ENCODE peak calls at places on chromosome 11, in four cellular contexts. I is tibial nerve, P is EL, F is HTR-8/SVneo. Y is an unnamed sample.

GRCh38 chr11:114779189-114779588 is 100.9 kb downstream of the NXPE2 start:
- DNase-seq in I (no peak), P (no peak), F (no peak), Y (no peak)

GRCh38 chr11:5593146-5593545 is 3.3 kb upstream of the TRIM6 start:
- DNase-seq in I (no peak), P (no peak), F (no peak), Y (no peak)

GRCh38 chr11:59088164-59088563 is 2.1 kb downstream of the GLYATL1B start:
- DNase-seq in I (no peak), P (no peak), F (no peak), Y (no peak)

GRCh38 chr11:75896843-75897419 is 81.9 kb downstream of the UVRAG start:
- DNase-seq in I (no peak), P (peak; percentile 57), F (peak; percentile 41), Y (peak; percentile 10)

GRCh38 chr11:69356703-69357457 is 62.9 kb downstream of the MYEOV start:
- DNase-seq in I (no peak), P (no peak), F (no peak), Y (no peak)

GRCh38 chr11:88179966-88180629 is 4.9 kb upstream of the RAB38 start:
- DNase-seq in I (no peak), P (no peak), F (no peak), Y (no peak)

GRCh38 chr11:86152006-86152862 is 83.3 kb upstream of the PICALM start:
- DNase-seq in I (no peak), P (peak; percentile 65), F (no peak), Y (peak; percentile 38)

GRCh38 chr11:112967082-112967481 is 5.9 kb downstream of the NCAM1 start:
- DNase-seq in I (no peak), P (no peak), F (no peak), Y (no peak)

Y was measured in H54.